ENCODE peak calls at places on chromosome 4, in nine cellular contexts. One of them, this sample, is unnamed.

GRCh38 chr4:105666693-105667092 is 41.8 kb downstream of the INTS12 start:
- DNase-seq in endothelial cell: no peak
- DNase-seq in nephron progenitor cell: no peak
- DNase-seq in gastrocnemius medialis: no peak
- DNase-seq in GM10248: peak
- DNase-seq in GM13977: peak
- DNase-seq in lower lobe of right lung: no peak
- DNase-seq in mucosa of descending colon: no peak
- DNase-seq in fibroblast of mammary gland: peak
- DNase-seq in this sample: no peak

GRCh38 chr4:23438764-23439163 is 451.1 kb downstream of the PPARGC1A start:
- DNase-seq in endothelial cell: no peak
- DNase-seq in nephron progenitor cell: no peak
- DNase-seq in gastrocnemius medialis: no peak
- DNase-seq in GM10248: no peak
- DNase-seq in GM13977: no peak
- DNase-seq in lower lobe of right lung: no peak
- DNase-seq in mucosa of descending colon: no peak
- DNase-seq in fibroblast of mammary gland: peak
- DNase-seq in this sample: no peak

GRCh38 chr4:154686838-154687237 is 57.0 kb upstream of the LRAT start:
- DNase-seq in endothelial cell: no peak
- DNase-seq in nephron progenitor cell: no peak
- DNase-seq in gastrocnemius medialis: no peak
- DNase-seq in GM10248: no peak
- DNase-seq in GM13977: no peak
- DNase-seq in lower lobe of right lung: no peak
- DNase-seq in mucosa of descending colon: no peak
- DNase-seq in fibroblast of mammary gland: peak
- DNase-seq in this sample: no peak

GRCh38 chr4:142408003-142408441 is 438.1 kb downstream of the INPP4B start:
- DNase-seq in endothelial cell: no peak
- DNase-seq in nephron progenitor cell: no peak
- DNase-seq in gastrocnemius medialis: no peak
- DNase-seq in GM10248: no peak
- DNase-seq in GM13977: no peak
- DNase-seq in lower lobe of right lung: no peak
- DNase-seq in mucosa of descending colon: no peak
- DNase-seq in fibroblast of mammary gland: peak
- DNase-seq in this sample: no peak

GRCh38 chr4:3719836-3720235 is 46.3 kb upstream of the ADRA2C start:
- DNase-seq in endothelial cell: no peak
- DNase-seq in nephron progenitor cell: no peak
- DNase-seq in gastrocnemius medialis: no peak
- DNase-seq in GM10248: no peak
- DNase-seq in GM13977: no peak
- DNase-seq in lower lobe of right lung: no peak
- DNase-seq in mucosa of descending colon: no peak
- DNase-seq in fibroblast of mammary gland: no peak
- DNase-seq in this sample: no peak

GRCh38 chr4:58723954-58724353 is 1613.8 kb upstream of the IGFBP7 start:
- DNase-seq in endothelial cell: no peak
- DNase-seq in nephron progenitor cell: no peak
- DNase-seq in gastrocnemius medialis: no peak
- DNase-seq in GM10248: no peak
- DNase-seq in GM13977: no peak
- DNase-seq in lower lobe of right lung: no peak
- DNase-seq in mucosa of descending colon: no peak
- DNase-seq in fibroblast of mammary gland: no peak
- DNase-seq in this sample: no peak

GRCh38 chr4:1183985-1184773 is 11.8 kb upstream of the SPON2 start:
- DNase-seq in endothelial cell: no peak
- DNase-seq in nephron progenitor cell: no peak
- DNase-seq in gastrocnemius medialis: no peak
- DNase-seq in GM10248: peak
- DNase-seq in GM13977: peak
- DNase-seq in lower lobe of right lung: no peak
- DNase-seq in mucosa of descending colon: no peak
- DNase-seq in fibroblast of mammary gland: no peak
- DNase-seq in this sample: no peak

GRCh38 chr4:82780398-82781231 is 18.0 kb downstream of the SCD5 start:
- DNase-seq in endothelial cell: no peak
- DNase-seq in nephron progenitor cell: no peak
- DNase-seq in gastrocnemius medialis: no peak
- DNase-seq in GM10248: no peak
- DNase-seq in GM13977: no peak
- DNase-seq in lower lobe of right lung: peak
- DNase-seq in mucosa of descending colon: peak
- DNase-seq in fibroblast of mammary gland: peak
- DNase-seq in this sample: no peak

GRCh38 chr4:40736910-40737309 is 12.8 kb upstream of the NSUN7 start:
- DNase-seq in endothelial cell: no peak
- DNase-seq in nephron progenitor cell: no peak
- DNase-seq in gastrocnemius medialis: no peak
- DNase-seq in GM10248: peak
- DNase-seq in GM13977: peak
- DNase-seq in lower lobe of right lung: no peak
- DNase-seq in mucosa of descending colon: no peak
- DNase-seq in fibroblast of mammary gland: peak
- DNase-seq in this sample: no peak

GRCh38 chr4:42352049-42352448 is 45.2 kb upstream of the SHISA3 start:
- DNase-seq in endothelial cell: no peak
- DNase-seq in nephron progenitor cell: no peak
- DNase-seq in gastrocnemius medialis: no peak
- DNase-seq in GM10248: no peak
- DNase-seq in GM13977: no peak
- DNase-seq in lower lobe of right lung: no peak
- DNase-seq in mucosa of descending colon: no peak
- DNase-seq in fibroblast of mammary gland: no peak
- DNase-seq in this sample: no peak

GRCh38 chr4:78776031-78776728 is at the start of gene BMP2K:
- DNase-seq in endothelial cell: peak
- DNase-seq in nephron progenitor cell: peak
- DNase-seq in gastrocnemius medialis: peak
- DNase-seq in GM10248: peak
- DNase-seq in GM13977: peak
- DNase-seq in lower lobe of right lung: peak
- DNase-seq in mucosa of descending colon: peak
- DNase-seq in fibroblast of mammary gland: peak
- DNase-seq in this sample: peak

GRCh38 chr4:108839333-108839732 is 76.5 kb upstream of the ETNPPL start:
- DNase-seq in endothelial cell: no peak
- DNase-seq in nephron progenitor cell: no peak
- DNase-seq in gastrocnemius medialis: no peak
- DNase-seq in GM10248: no peak
- DNase-seq in GM13977: no peak
- DNase-seq in lower lobe of right lung: no peak
- DNase-seq in mucosa of descending colon: no peak
- DNase-seq in fibroblast of mammary gland: no peak
- DNase-seq in this sample: no peak

GRCh38 chr4:108834167-108834566 is 71.3 kb upstream of the ETNPPL start:
- DNase-seq in endothelial cell: no peak
- DNase-seq in nephron progenitor cell: no peak
- DNase-seq in gastrocnemius medialis: no peak
- DNase-seq in GM10248: no peak
- DNase-seq in GM13977: no peak
- DNase-seq in lower lobe of right lung: no peak
- DNase-seq in mucosa of descending colon: no peak
- DNase-seq in fibroblast of mammary gland: peak
- DNase-seq in this sample: no peak

GRCh38 chr4:108840426-108840975 is 77.6 kb upstream of the ETNPPL start:
- DNase-seq in endothelial cell: no peak
- DNase-seq in nephron progenitor cell: no peak
- DNase-seq in gastrocnemius medialis: no peak
- DNase-seq in GM10248: no peak
- DNase-seq in GM13977: no peak
- DNase-seq in lower lobe of right lung: no peak
- DNase-seq in mucosa of descending colon: no peak
- DNase-seq in fibroblast of mammary gland: no peak
- DNase-seq in this sample: no peak

GRCh38 chr4:108834787-108835384 is 72.0 kb upstream of the ETNPPL start:
- DNase-seq in endothelial cell: no peak
- DNase-seq in nephron progenitor cell: no peak
- DNase-seq in gastrocnemius medialis: no peak
- DNase-seq in GM10248: peak
- DNase-seq in GM13977: peak
- DNase-seq in lower lobe of right lung: no peak
- DNase-seq in mucosa of descending colon: no peak
- DNase-seq in fibroblast of mammary gland: peak
- DNase-seq in this sample: no peak

DNA sequence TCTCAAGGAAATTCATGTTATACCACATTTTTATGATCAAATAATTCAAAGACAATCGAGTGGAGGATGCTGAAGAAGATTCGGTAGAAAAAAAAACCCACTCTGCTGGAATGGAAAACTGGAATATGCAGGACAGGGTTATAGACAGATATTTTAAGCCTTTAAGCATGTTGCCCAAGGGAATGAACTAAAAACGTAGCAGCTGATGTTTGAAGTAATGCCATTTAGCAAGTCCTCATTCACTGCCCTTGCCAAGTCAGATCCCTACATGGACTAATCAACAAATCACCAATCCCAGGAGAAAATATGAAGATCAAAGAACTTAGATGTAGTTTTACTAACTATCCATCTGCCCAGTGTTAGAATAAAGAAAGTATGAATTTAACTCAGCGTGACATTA is 75.6 kb upstream of the ETNPPL start:
- DNase-seq in endothelial cell: no peak
- DNase-seq in nephron progenitor cell: no peak
- DNase-seq in gastrocnemius medialis: no peak
- DNase-seq in GM10248: no peak
- DNase-seq in GM13977: no peak
- DNase-seq in lower lobe of right lung: no peak
- DNase-seq in mucosa of descending colon: no peak
- DNase-seq in fibroblast of mammary gland: no peak
- DNase-seq in this sample: no peak
- TF ChIP-seq CTCF in endothelial cell: no peak
- TF ChIP-seq CTCF in nephron progenitor cell: no peak
- TF ChIP-seq CTCF in gastrocnemius medialis: no peak
- TF ChIP-seq CTCF in GM10248: no peak
- TF ChIP-seq CTCF in GM13977: no peak
- TF ChIP-seq CTCF in lower lobe of right lung: no peak
- TF ChIP-seq CTCF in mucosa of descending colon: no peak
- TF ChIP-seq CTCF in fibroblast of mammary gland: no peak
- TF ChIP-seq CTCF in this sample: no peak

GRCh38 chr4:35725131-35725530 is 519.2 kb downstream of the ARAP2 start:
- DNase-seq in endothelial cell: no peak
- DNase-seq in nephron progenitor cell: no peak
- DNase-seq in gastrocnemius medialis: no peak
- DNase-seq in GM10248: no peak
- DNase-seq in GM13977: peak
- DNase-seq in lower lobe of right lung: no peak
- DNase-seq in mucosa of descending colon: no peak
- DNase-seq in fibroblast of mammary gland: no peak
- DNase-seq in this sample: no peak
- TF ChIP-seq CTCF in endothelial cell: peak
- TF ChIP-seq CTCF in nephron progenitor cell: peak
- TF ChIP-seq CTCF in gastrocnemius medialis: no peak
- TF ChIP-seq CTCF in GM10248: no peak
- TF ChIP-seq CTCF in GM13977: peak
- TF ChIP-seq CTCF in lower lobe of right lung: no peak
- TF ChIP-seq CTCF in mucosa of descending colon: no peak
- TF ChIP-seq CTCF in fibroblast of mammary gland: no peak
- TF ChIP-seq CTCF in this sample: no peak

DNA sequence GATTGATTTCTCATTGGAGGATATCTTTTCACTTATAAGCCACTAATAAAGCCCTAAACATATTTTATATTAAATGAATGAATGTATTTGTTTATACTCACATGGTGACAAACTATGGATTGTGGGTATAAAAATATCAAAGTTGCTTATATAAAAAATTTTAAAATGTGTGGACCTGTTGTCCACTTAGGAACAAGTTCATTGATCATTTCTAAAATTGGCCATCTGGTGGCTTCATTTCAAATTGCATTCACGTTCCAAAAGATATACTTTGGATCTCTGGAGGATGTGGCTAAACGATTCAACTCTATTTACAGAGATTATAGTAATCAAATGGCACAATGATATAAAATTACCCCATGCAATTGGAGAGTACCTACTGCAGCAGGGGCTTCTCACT is 32.5 kb downstream of the FSTL5 start:
- DNase-seq in endothelial cell: no peak
- DNase-seq in nephron progenitor cell: no peak
- DNase-seq in gastrocnemius medialis: no peak
- DNase-seq in GM10248: no peak
- DNase-seq in GM13977: no peak
- DNase-seq in lower lobe of right lung: no peak
- DNase-seq in mucosa of descending colon: no peak
- DNase-seq in fibroblast of mammary gland: no peak
- DNase-seq in this sample: no peak
- TF ChIP-seq CTCF in endothelial cell: peak
- TF ChIP-seq CTCF in nephron progenitor cell: peak
- TF ChIP-seq CTCF in gastrocnemius medialis: no peak
- TF ChIP-seq CTCF in GM10248: no peak
- TF ChIP-seq CTCF in GM13977: no peak
- TF ChIP-seq CTCF in lower lobe of right lung: no peak
- TF ChIP-seq CTCF in mucosa of descending colon: no peak
- TF ChIP-seq CTCF in fibroblast of mammary gland: no peak
- TF ChIP-seq CTCF in this sample: no peak

DNA sequence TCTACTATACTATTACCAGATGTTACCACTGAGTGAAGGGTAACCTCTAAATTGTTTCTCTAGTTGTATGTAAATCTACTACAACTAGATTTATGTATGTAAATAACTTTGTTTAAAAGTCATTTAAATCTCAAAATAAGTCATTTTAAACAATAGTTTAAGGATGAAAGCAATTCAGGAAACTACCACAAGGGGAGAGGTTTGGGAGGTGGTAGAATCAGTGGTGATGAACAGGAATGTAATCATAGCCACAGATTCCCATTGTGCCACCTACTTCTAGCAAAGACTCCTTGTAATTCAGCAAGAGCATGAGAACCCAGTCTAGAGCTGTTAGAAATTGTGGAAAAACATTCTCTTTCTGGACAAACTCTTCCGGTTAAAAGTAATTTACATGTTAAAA is 234.6 kb downstream of the SLC7A11 start:
- DNase-seq in endothelial cell: no peak
- DNase-seq in nephron progenitor cell: no peak
- DNase-seq in gastrocnemius medialis: no peak
- DNase-seq in GM10248: no peak
- DNase-seq in GM13977: no peak
- DNase-seq in lower lobe of right lung: no peak
- DNase-seq in mucosa of descending colon: no peak
- DNase-seq in fibroblast of mammary gland: peak
- DNase-seq in this sample: no peak
- TF ChIP-seq CTCF in endothelial cell: peak
- TF ChIP-seq CTCF in nephron progenitor cell: peak
- TF ChIP-seq CTCF in gastrocnemius medialis: no peak
- TF ChIP-seq CTCF in GM10248: no peak
- TF ChIP-seq CTCF in GM13977: no peak
- TF ChIP-seq CTCF in lower lobe of right lung: no peak
- TF ChIP-seq CTCF in mucosa of descending colon: no peak
- TF ChIP-seq CTCF in fibroblast of mammary gland: peak
- TF ChIP-seq CTCF in this sample: no peak

GRCh38 chr4:162282711-162283110 is 118.9 kb upstream of the FSTL5 start:
- DNase-seq in endothelial cell: no peak
- DNase-seq in nephron progenitor cell: no peak
- DNase-seq in gastrocnemius medialis: no peak
- DNase-seq in GM10248: no peak
- DNase-seq in GM13977: no peak
- DNase-seq in lower lobe of right lung: no peak
- DNase-seq in mucosa of descending colon: no peak
- DNase-seq in fibroblast of mammary gland: no peak
- DNase-seq in this sample: no peak
- TF ChIP-seq CTCF in endothelial cell: no peak
- TF ChIP-seq CTCF in nephron progenitor cell: no peak
- TF ChIP-seq CTCF in gastrocnemius medialis: no peak
- TF ChIP-seq CTCF in GM10248: no peak
- TF ChIP-seq CTCF in GM13977: no peak
- TF ChIP-seq CTCF in lower lobe of right lung: no peak
- TF ChIP-seq CTCF in mucosa of descending colon: no peak
- TF ChIP-seq CTCF in fibroblast of mammary gland: no peak
- TF ChIP-seq CTCF in this sample: no peak

This sample was measured in activated B cell treated with CpG ODN at 0.5 μM for 24 hours.